ENCODE peak calls at places on chromosome 21, in seven cellular contexts. H is neuronal stem cell, S is IMR-90, A is H9, D is mesenchymal stem cell, P is H1, E is trophoblast cell. N is an unnamed sample.
A peak's percentile ranks its signal among the peaks of the same experiment; 100 is the strongest.

GRCh38 chr21:41402231-41402630 is 23.8 kb upstream of the MX1 start:
- DNase-seq in H (no peak), S (no peak), A (peak; percentile 14), D (no peak), P (no peak), E (no peak), N (no peak)

GRCh38 chr21:33844104-33844889 is 71.3 kb downstream of the ATP5PO start:
- DNase-seq in H (peak; percentile 21), S (no peak), A (no peak), D (peak; percentile 76), P (no peak), E (peak; percentile 55), N (no peak)

GRCh38 chr21:21210552-21210951 is 212.3 kb downstream of the NCAM2 start:
- DNase-seq in H (no peak), S (no peak), A (no peak), D (no peak), P (no peak), E (no peak), N (no peak)

GRCh38 chr21:35528109-35529042 is 479.3 kb upstream of the RUNX1 start:
- DNase-seq in H (no peak), S (peak; percentile 20), A (no peak), D (no peak), P (no peak), E (no peak), N (no peak)

GRCh38 chr21:42413093-42413492 is 9.4 kb downstream of the UBASH3A start:
- DNase-seq in H (no peak), S (no peak), A (no peak), D (no peak), P (no peak), E (no peak), N (no peak)

GRCh38 chr21:21195417-21195816 is 197.2 kb downstream of the NCAM2 start:
- DNase-seq in H (no peak), S (no peak), A (no peak), D (no peak), P (no peak), E (no peak), N (no peak)

GRCh38 chr21:42066521-42066920 is 4.6 kb upstream of the UMODL1 start:
- DNase-seq in H (no peak), S (no peak), A (no peak), D (no peak), P (no peak), E (no peak), N (peak; percentile 64)

GRCh38 chr21:31911138-31911907 is 38.5 kb downstream of the HUNK start:
- DNase-seq in H (no peak), S (peak; percentile 86), A (no peak), D (peak; percentile 88), P (no peak), E (peak; percentile 94), N (peak; percentile 91)

GRCh38 chr21:24895885-24896734 is 711.2 kb downstream of the MRPL39 start:
- DNase-seq in H (peak; percentile 29), S (peak; percentile 25), A (no peak), D (no peak), P (peak; percentile 48), E (no peak), N (peak; percentile 60)

GRCh38 chr21:42269382-42269781 is 45.8 kb downstream of the TFF3 start:
- DNase-seq in H (no peak), S (no peak), A (no peak), D (no peak), P (no peak), E (peak; percentile 52), N (no peak)

GRCh38 chr21:34132905-34133304 is 59.5 kb downstream of the MRPS6 start:
- DNase-seq in H (no peak), S (no peak), A (no peak), D (no peak), P (peak; percentile 19), E (no peak), N (no peak)

GRCh38 chr21:32605469-32605868 is 6.7 kb downstream of the CFAP298 start:
- DNase-seq in H (no peak), S (no peak), A (no peak), D (no peak), P (no peak), E (no peak), N (no peak)

GRCh38 chr21:36254106-36254941 is 65.7 kb upstream of the MORC3 start:
- DNase-seq in H (no peak), S (peak; percentile 37), A (no peak), D (peak; percentile 20), P (no peak), E (no peak), N (no peak)

GRCh38 chr21:33998809-33999208 is 74.6 kb upstream of the MRPS6 start:
- DNase-seq in H (no peak), S (no peak), A (no peak), D (no peak), P (no peak), E (no peak), N (no peak)

GRCh38 chr21:35102488-35103407 is 53.6 kb upstream of the RUNX1 start:
- DNase-seq in H (no peak), S (peak; percentile 33), A (no peak), D (peak; percentile 75), P (no peak), E (peak; percentile 3), N (no peak)

GRCh38 chr21:45355573-45355972 is 49.4 kb upstream of the COL18A1 start:
- DNase-seq in H (no peak), S (no peak), A (no peak), D (no peak), P (no peak), E (no peak), N (no peak)

GRCh38 chr21:33403786-33404571 is 766 bp downstream of the IFNGR2 start:
- DNase-seq in H (peak; percentile 35), S (peak; percentile 49), A (peak; percentile 49), D (peak; percentile 73), P (peak; percentile 77), E (peak; percentile 63), N (peak; percentile 70)

GRCh38 chr21:39843483-39843882 is 23.8 kb upstream of the PCP4 start:
- DNase-seq in H (no peak), S (no peak), A (no peak), D (no peak), P (no peak), E (no peak), N (no peak)

GRCh38 chr21:31235671-31236450 is 108.2 kb downstream of the TIAM1 start:
- DNase-seq in H (no peak), S (no peak), A (no peak), D (no peak), P (no peak), E (peak; percentile 81), N (no peak)

GRCh38 chr21:42439284-42440186 is 35.8 kb downstream of the UBASH3A start:
- DNase-seq in H (no peak), S (no peak), A (no peak), D (no peak), P (no peak), E (no peak), N (no peak)

GRCh38 chr21:37006521-37007291 is at the start of gene RIPPLY3:
- DNase-seq in H (no peak), S (no peak), A (peak; percentile 56), D (peak; percentile 42), P (peak; percentile 70), E (peak; percentile 34), N (peak; percentile 54)

GRCh38 chr21:17396948-17397347 is 115.9 kb upstream of the CXADR start:
- DNase-seq in H (no peak), S (no peak), A (no peak), D (no peak), P (no peak), E (no peak), N (no peak)

DNA sequence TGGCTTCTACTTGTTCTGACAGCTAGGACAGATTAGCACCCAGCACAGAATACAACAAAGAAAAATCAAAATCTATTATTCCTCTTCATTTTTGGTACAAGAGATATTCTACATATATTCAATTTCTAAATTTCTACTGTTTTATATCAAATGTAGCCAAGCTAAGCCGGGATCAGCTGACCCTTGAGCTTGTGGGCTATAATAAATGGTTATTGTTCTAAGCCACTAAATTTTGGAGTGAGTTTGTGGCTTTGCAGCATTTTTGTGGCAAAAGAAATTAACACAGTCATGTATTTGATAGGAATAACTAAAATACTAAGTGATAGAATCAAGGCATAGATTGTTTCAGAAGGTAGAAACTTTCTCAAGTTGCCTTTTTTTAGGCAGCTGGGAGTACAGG is 50.7 kb downstream of the APP start:
- DNase-seq in H (no peak), S (no peak), A (no peak), D (no peak), P (no peak), E (no peak), N (no peak)
- H4K8ac ChIP-seq in H (no peak overlapping the region), S (no peak overlapping the region), A (no peak overlapping the region), D (no peak overlapping the region), P (no peak overlapping the region), E (no peak overlapping the region), N (no peak overlapping the region)

GRCh38 chr21:38833122-38833521 is 27.4 kb downstream of the ETS2 start:
- DNase-seq in H (no peak), S (no peak), A (no peak), D (no peak), P (peak; percentile 43), E (no peak), N (no peak)
- H4K8ac ChIP-seq in H (no peak overlapping the region), S (no peak overlapping the region), A (no peak overlapping the region), D (no peak overlapping the region), P (no peak overlapping the region), E (no peak overlapping the region), N (no peak overlapping the region)

GRCh38 chr21:46606427-46606813 is 1.5 kb upstream of the S100B start:
- DNase-seq in H (no peak), S (no peak), A (no peak), D (no peak), P (no peak), E (no peak), N (no peak)
- H4K8ac ChIP-seq in H (no peak overlapping the region), S (no peak overlapping the region), A (no peak overlapping the region), D (no peak overlapping the region), P (no peak overlapping the region), E (no peak overlapping the region), N (no peak overlapping the region)

DNA sequence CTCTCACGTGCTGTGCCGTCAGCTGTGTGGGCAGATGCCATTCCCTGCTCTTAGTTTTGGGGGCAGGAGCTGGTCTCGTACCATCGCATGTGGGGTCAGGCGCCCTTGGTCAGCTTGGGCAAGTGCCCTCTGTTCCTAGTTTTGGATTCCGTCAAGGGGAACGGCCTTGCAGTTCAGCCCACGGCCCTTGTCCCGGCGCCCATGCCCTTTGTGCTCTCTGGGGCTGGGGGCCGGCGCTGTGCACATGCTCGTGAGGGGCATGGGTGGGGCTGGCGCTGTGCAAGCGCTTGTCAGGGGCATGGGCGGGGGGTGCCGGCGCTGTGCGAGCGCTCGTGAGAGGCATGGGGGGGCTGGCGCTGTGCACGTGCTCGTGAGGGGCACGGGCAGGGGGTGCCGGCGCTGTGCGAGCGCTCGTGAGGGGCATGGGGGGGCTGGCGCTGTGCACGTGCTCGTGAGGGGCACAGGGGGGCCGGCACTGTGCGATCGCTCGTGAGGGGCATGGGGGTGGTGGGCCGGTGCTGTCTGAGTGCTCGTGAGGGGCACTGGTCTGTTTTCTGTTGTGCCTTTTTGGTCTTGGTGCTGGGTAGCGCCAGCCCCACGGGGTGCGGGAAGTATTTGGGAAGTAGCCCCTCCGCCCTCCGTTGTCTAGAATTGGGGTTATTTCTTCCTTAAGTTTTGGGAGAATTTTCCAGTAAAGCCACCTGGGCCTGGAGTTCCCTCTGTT is 29.5 kb upstream of the DIP2A start:
- DNase-seq in H (no peak), S (no peak), A (no peak), D (no peak), P (no peak), E (no peak), N (no peak)
- H4K8ac ChIP-seq in H (no peak overlapping the region), S (no peak overlapping the region), A (no peak overlapping the region), D (no peak overlapping the region), P (no peak overlapping the region), E (no peak overlapping the region), N (no peak overlapping the region)

N was measured in mesendoderm.